ENCODE peak calls at places on chromosomes 16 and 17, in six cellular contexts. D is Peyer's patch, S is GM23248, X is transverse colon, V is gastrocnemius medialis, U is heart left ventricle. W is an unnamed sample. For H3K36me3, the result is how much of the 10 kb centered on the place peaks cover.

GRCh38 chr16:78005881-78006280 is 16.5 kb upstream of the CLEC3A start:
- DNase-seq in D (no peak), S (peak), X (no peak), V (no peak), U (no peak), W (no peak)

GRCh38 chr17:36142230-36142629 is 34.2 kb downstream of the TBC1D3B start:
- DNase-seq in D (no peak), S (no peak), X (peak), V (no peak), U (no peak), W (no peak)

GRCh38 chr16:57723170-57723569 is 12.4 kb upstream of the KATNB1 start:
- DNase-seq in D (peak), S (peak), X (no peak), V (no peak), U (no peak), W (no peak)

GRCh38 chr16:71540-72341 is 690 bp downstream of the RHBDF1 start:
- DNase-seq in D (peak), S (peak), X (peak), V (peak), U (peak), W (peak)

GRCh38 chr16:2093793-2094192 is 41.9 kb downstream of the PKD1 start:
- DNase-seq in D (no peak), S (no peak), X (no peak), V (no peak), U (no peak), W (no peak)

GRCh38 chr17:77436481-77436880 is 295.7 kb downstream of the SEC14L1 start:
- DNase-seq in D (no peak), S (no peak), X (no peak), V (no peak), U (no peak), W (no peak)

GRCh38 chr16:56237451-56237930 is 46.2 kb downstream of the GNAO1 start:
- DNase-seq in D (no peak), S (no peak), X (no peak), V (no peak), U (no peak), W (no peak)

GRCh38 chr17:20852541-20853370 is 190.1 kb downstream of the USP22 start:
- DNase-seq in D (no peak), S (peak), X (peak), V (no peak), U (peak), W (no peak)

GRCh38 chr17:69188796-69189195 is 39.8 kb downstream of the ABCA10 start:
- DNase-seq in D (no peak), S (no peak), X (no peak), V (no peak), U (no peak), W (no peak)

GRCh38 chr16:49112754-49113153 is 168.9 kb downstream of the CBLN1 start:
- DNase-seq in D (no peak), S (no peak), X (no peak), V (peak), U (peak), W (peak)

GRCh38 chr16:22369221-22369811 is 5.1 kb downstream of the CDR2 start:
- DNase-seq in D (no peak), S (peak), X (no peak), V (no peak), U (no peak), W (peak)

GRCh38 chr16:66728804-66729203 is 22.6 kb downstream of the DYNC1LI2 start:
- DNase-seq in D (no peak), S (no peak), X (no peak), V (no peak), U (no peak), W (no peak)

GRCh38 chr16:12089492-12090161 is 113.1 kb downstream of the SNX29 start:
- DNase-seq in D (peak), S (peak), X (peak), V (no peak), U (peak), W (peak)

GRCh38 chr16:51524555-51525373 is 373.7 kb upstream of the SALL1 start:
- DNase-seq in D (no peak), S (peak), X (no peak), V (no peak), U (no peak), W (no peak)

GRCh38 chr16:24838554-24839266 is 7.1 kb upstream of the SLC5A11 start:
- DNase-seq in D (no peak), S (peak), X (peak), V (no peak), U (no peak), W (no peak)

GRCh38 chr17:62986549-62986948 is 20.5 kb downstream of the TANC2 start:
- DNase-seq in D (no peak), S (no peak), X (no peak), V (no peak), U (no peak), W (no peak)

GRCh38 chr16:68351991-68352431 is 41.2 kb downstream of the PRMT7 start:
- DNase-seq in D (peak), S (no peak), X (peak), V (no peak), U (no peak), W (no peak)

GRCh38 chr16:58464916-58465731 is 34.8 kb upstream of the NDRG4 start:
- DNase-seq in D (no peak), S (no peak), X (no peak), V (no peak), U (peak), W (no peak)

GRCh38 chr17:5705081-5705875 is 121.0 kb upstream of the NLRP1 start:
- DNase-seq in D (no peak), S (peak), X (no peak), V (no peak), U (no peak), W (no peak)

GRCh38 chr16:77219437-77219836 is 20.2 kb downstream of the SYCE1L start:
- DNase-seq in D (no peak), S (no peak), X (no peak), V (no peak), U (no peak), W (no peak)

GRCh38 chr16:89687092-89687940 is 827 bp downstream of the CDK10 start:
- DNase-seq in D (peak), S (peak), X (peak), V (peak), U (no peak), W (no peak)

GRCh38 chr17:56756536-56756935 is 77.2 kb downstream of the C17orf67 start:
- DNase-seq in D (no peak), S (peak), X (no peak), V (no peak), U (no peak), W (no peak)

GRCh38 chr17:7667616-7668406 is 17.1 kb downstream of the ATP1B2 start:
- DNase-seq in D (no peak), S (no peak), X (no peak), V (no peak), U (no peak), W (no peak)

GRCh38 chr17:29835438-29836351 is 94.3 kb downstream of the SSH2 start:
- DNase-seq in D (no peak), S (peak), X (peak), V (no peak), U (no peak), W (no peak)

GRCh38 chr17:53629188-53629587 is 193.5 kb upstream of the KIF2B start:
- DNase-seq in D (no peak), S (peak), X (no peak), V (no peak), U (no peak), W (no peak)

GRCh38 chr17:29368161-29368560 is 22.0 kb upstream of the TAOK1 start:
- DNase-seq in D (no peak), S (no peak), X (no peak), V (no peak), U (no peak), W (no peak)

GRCh38 chr16:64450170-64450569 is 671.7 kb downstream of the CDH11 start:
- DNase-seq in D (no peak), S (peak), X (no peak), V (no peak), U (no peak), W (no peak)

GRCh38 chr17:8087075-8087941 is at the start of gene ALOX12B:
- DNase-seq in D (no peak), S (no peak), X (no peak), V (no peak), U (no peak), W (no peak)

GRCh38 chr17:81150379-81151038 is 14.8 kb upstream of the PVALEF start:
- DNase-seq in D (no peak), S (peak), X (peak), V (no peak), U (peak), W (no peak)

GRCh38 chr17:29565643-29566472 is 979 bp downstream of the ABHD15 start:
- DNase-seq in D (peak), S (peak), X (peak), V (peak), U (no peak), W (peak)

GRCh38 chr16:85642762-85643281 is 29.7 kb downstream of the GSE1 start:
- DNase-seq in D (no peak), S (no peak), X (no peak), V (no peak), U (no peak), W (no peak)

GRCh38 chr16:63188076-63188771 is 1152.0 kb upstream of the CDH8 start:
- DNase-seq in D (no peak), S (no peak), X (no peak), V (no peak), U (no peak), W (no peak)

GRCh38 chr17:56966277-56966676 is 5.4 kb upstream of the COIL start:
- DNase-seq in D (no peak), S (no peak), X (no peak), V (no peak), U (no peak), W (no peak)

GRCh38 chr16:17718495-17718894 is 247.7 kb upstream of the XYLT1 start:
- DNase-seq in D (no peak), S (no peak), X (no peak), V (no peak), U (no peak), W (no peak)

GRCh38 chr17:3995067-3995466 is 30.8 kb upstream of the ATP2A3 start:
- DNase-seq in D (no peak), S (no peak), X (no peak), V (no peak), U (no peak), W (no peak)

DNA sequence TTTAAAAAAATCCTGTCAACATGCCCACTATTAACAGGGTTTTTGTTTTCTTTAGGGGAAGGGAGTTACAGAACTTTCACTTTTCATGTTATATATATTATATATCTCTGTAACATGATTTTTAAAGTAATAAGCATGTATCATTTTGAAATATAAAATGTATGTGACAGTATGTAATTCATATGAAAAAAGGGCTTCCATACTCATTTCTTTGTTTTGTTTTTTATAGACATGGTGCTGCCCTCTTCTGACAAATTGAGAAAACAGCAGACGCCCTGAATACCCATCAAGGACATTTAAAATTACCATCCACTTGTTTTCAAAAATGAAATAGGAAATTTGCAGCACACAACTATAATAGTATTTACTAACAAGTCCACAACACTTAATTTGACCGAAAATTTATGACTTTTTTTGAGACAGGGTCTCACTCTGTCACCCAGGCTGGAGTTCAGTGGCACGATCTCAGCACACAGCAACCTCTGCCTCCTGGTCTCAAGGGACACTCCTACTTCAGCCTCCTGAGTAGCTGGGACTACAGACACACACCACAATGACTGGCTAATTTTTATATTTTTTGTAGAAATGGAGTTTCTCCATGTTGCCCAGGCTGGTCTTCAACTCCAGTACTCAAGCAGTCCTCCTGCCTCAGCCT is 30.4 kb downstream of the CFDP1 start:
- DNase-seq in D (no peak), S (peak), X (no peak), V (no peak), U (no peak), W (no peak)
- H3K27ac ChIP-seq in D (no peak), S (peak), X (peak), V (no peak), U (peak), W (no peak)

DNA sequence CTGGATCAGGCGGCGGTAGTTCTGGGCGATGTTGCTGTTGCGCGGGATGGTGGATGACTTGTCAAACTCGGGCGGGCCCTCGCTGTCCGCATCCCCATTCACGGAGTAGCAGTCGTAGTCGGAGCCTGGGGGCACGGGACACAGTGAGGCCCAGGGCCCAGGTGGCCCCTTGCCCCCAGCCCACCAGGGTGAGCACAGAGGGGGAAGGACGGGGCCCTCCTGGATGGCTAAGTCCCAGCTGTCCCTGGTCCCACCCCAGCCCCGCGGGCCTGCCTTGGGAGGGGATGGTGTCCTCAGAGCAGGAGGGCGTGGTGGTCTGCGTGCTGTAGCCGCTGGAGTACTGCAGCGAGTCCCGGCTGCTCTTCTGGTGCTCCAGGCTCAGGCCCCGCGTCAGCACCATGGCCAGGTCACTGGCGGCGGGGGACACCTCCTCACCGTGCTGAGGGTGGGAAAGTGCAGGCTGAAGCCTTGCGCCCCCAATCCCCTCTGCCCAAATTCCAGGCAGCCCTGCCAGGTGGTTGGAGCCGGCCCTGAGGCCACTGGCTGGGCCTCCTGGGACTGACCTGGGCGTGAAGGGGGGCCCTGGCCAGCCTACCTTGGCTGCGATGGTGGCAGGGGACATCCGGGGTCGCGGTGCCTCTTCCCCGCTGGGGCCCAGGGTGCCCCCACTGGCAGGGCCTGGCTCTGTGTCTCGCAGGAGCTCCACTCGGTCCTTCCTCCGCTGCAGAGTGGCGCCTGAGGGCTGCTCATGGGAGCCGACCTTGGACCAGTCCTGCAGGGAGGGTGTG is 18.2 kb downstream of the IL34 start:
- DNase-seq in D (peak), S (no peak), X (no peak), V (no peak), U (no peak), W (no peak)
- H3K36me3 ChIP-seq in D (half or more), S (under half), X (under half), V (half or more), U (half or more), W (under half)

DNA sequence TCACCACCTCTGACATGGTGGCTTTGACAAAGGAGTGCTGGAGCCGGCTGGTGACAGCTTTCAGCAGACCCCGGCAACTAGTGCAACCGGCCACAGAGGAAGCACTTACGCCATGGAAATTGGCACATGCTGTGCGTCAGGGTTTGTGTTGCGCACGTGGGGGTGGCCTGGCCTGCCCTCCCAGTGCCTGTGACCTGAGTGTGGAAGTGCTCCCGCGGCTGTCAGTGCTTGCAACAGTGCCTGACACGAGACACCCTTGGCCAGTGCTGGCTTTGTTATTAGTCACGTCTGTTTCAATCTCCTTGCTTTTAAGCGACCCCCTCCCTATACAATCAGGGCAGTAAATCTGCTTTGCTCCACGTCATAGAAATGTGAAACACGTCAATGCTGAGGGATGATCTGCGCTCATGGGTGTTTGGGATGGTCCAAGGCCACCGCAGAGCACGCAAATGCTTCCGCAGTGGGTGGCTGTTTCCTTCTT is 64.2 kb downstream of the PGS1 start:
- DNase-seq in D (no peak), S (peak), X (peak), V (peak), U (peak), W (no peak)
- H3K27ac ChIP-seq in D (no peak), S (no peak), X (no peak), V (peak), U (no peak), W (no peak)

GRCh38 chr16:15707332-15707731 is 57.3 kb downstream of the NDE1 start:
- DNase-seq in D (no peak), S (no peak), X (no peak), V (no peak), U (no peak), W (no peak)
- H3K36me3 ChIP-seq in D (under half), S (under half), X (under half), V (under half), U (under half), W (under half)

GRCh38 chr17:75637561-75637960 is 4.3 kb downstream of the SMIM5 start:
- DNase-seq in D (no peak), S (no peak), X (no peak), V (no peak), U (peak), W (peak)
- H3K27ac ChIP-seq in D (no peak), S (no peak), X (no peak), V (no peak), U (peak), W (no peak)

DNA sequence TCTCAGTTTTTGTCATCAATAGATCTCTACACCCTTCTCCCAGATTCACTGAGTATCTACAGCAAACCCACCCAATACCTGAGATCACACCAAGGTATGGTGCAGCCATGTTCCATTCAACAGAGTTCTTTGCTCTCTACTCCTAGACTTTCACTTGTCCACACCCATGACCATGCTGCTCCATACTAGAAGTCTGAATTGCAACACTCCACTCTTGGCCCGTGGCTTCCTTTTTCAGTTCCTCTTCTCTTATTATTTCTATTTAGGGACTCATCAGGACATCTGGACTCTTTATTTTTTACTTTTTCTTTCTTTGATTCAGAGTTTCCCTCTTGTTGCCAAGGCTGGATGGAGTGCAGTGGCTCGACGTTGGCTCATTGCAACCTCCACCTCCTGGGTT is 37.1 kb downstream of the YWHAE start:
- DNase-seq in D (no peak), S (peak), X (peak), V (peak), U (peak), W (no peak)
- H3K36me3 ChIP-seq in D (under half), S (under half), X (under half), V (under half), U (under half), W (under half)

DNA sequence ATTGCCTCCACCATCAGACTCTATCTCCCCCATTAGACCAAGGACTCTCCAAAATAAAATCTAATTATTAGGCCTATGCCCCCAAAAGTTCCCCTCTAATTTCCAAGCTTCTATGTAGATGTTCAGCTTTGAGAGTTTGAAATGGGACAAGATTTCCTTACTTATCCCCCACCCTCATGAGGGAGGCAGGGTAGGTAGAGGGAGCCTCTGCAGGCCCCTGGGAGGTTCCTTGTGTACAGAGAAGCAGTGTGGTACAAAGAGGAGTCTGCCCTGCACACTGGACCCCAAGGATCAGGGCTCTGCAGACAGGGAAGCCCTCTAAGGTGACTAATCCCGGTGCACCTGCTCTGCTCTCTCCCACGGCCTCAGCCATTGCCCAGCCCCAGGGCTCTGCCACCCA is 2.5 kb downstream of the KRT17 start:
- DNase-seq in D (peak), S (no peak), X (no peak), V (no peak), U (no peak), W (no peak)
- H3K27ac ChIP-seq in D (no peak), S (no peak), X (no peak), V (no peak), U (no peak), W (no peak)